ENCODE peak calls at places on chromosomes 2 and 18, in eight cellular contexts. I is right lobe of liver, F is mammary epithelial cell, W is neural progenitor cell, P is esophagus squamous epithelium, C is brain microvascular endothelial cell, G is transverse colon, N is IMR-90. T is an unnamed sample. For H3K27me3 and H3K36me3, the result is how much of the 10 kb centered on the place peaks cover.

GRCh38 chr2:55418072-55418471 is 1.6 kb downstream of the CCDC88A start:
- DNase-seq in I (no peak), F (no peak), W (no peak), P (no peak), C (no peak), G (no peak), N (no peak), T (no peak)

GRCh38 chr2:22999951-23000350 is 385.0 kb upstream of the KLHL29 start:
- DNase-seq in I (no peak), F (no peak), W (no peak), P (no peak), C (peak), G (no peak), N (peak), T (no peak)

GRCh38 chr2:193837368-193837767 is 1642.6 kb upstream of the TMEFF2 start:
- DNase-seq in I (no peak), F (peak), W (no peak), P (no peak), C (no peak), G (no peak), N (no peak), T (no peak)

GRCh38 chr2:188881434-188881833 is 92.7 kb upstream of the COL3A1 start:
- DNase-seq in I (no peak), F (no peak), W (no peak), P (no peak), C (no peak), G (no peak), N (no peak), T (no peak)

GRCh38 chr2:204664708-204665121 is 119.4 kb downstream of the PARD3B start:
- DNase-seq in I (no peak), F (peak), W (no peak), P (no peak), C (peak), G (no peak), N (peak), T (peak)

GRCh38 chr2:172085460-172086159 is at the start of gene DLX1:
- DNase-seq in I (no peak), F (no peak), W (peak), P (no peak), C (no peak), G (no peak), N (no peak), T (no peak)

GRCh38 chr2:107801498-107801897 is 25.2 kb upstream of the RGPD4 start:
- DNase-seq in I (no peak), F (no peak), W (no peak), P (no peak), C (no peak), G (no peak), N (no peak), T (no peak)

GRCh38 chr2:27857417-27858172 is 32.6 kb downstream of the RBKS start:
- DNase-seq in I (no peak), F (peak), W (no peak), P (no peak), C (peak), G (no peak), N (peak), T (peak)

GRCh38 chr2:62741954-62742722 is 36.6 kb downstream of the EHBP1 start:
- DNase-seq in I (no peak), F (no peak), W (no peak), P (no peak), C (peak), G (no peak), N (no peak), T (no peak)

GRCh38 chr2:171986778-171987177 is 13.0 kb upstream of the METAP1D start:
- DNase-seq in I (no peak), F (no peak), W (no peak), P (no peak), C (no peak), G (no peak), N (no peak), T (no peak)

GRCh38 chr2:227374158-227374557 is 4.9 kb downstream of the TM4SF20 start:
- DNase-seq in I (no peak), F (peak), W (no peak), P (no peak), C (no peak), G (no peak), N (peak), T (no peak)

GRCh38 chr2:223056656-223057418 is 4.8 kb downstream of the KCNE4 start:
- DNase-seq in I (no peak), F (no peak), W (no peak), P (no peak), C (no peak), G (no peak), N (peak), T (no peak)

GRCh38 chr2:26846881-26847662 is 860 bp upstream of the DPYSL5 start:
- DNase-seq in I (no peak), F (no peak), W (peak), P (no peak), C (no peak), G (no peak), N (no peak), T (no peak)

GRCh38 chr2:43062058-43062457 is 164.3 kb downstream of the ZFP36L2 start:
- DNase-seq in I (no peak), F (no peak), W (no peak), P (no peak), C (no peak), G (no peak), N (no peak), T (no peak)

DNA sequence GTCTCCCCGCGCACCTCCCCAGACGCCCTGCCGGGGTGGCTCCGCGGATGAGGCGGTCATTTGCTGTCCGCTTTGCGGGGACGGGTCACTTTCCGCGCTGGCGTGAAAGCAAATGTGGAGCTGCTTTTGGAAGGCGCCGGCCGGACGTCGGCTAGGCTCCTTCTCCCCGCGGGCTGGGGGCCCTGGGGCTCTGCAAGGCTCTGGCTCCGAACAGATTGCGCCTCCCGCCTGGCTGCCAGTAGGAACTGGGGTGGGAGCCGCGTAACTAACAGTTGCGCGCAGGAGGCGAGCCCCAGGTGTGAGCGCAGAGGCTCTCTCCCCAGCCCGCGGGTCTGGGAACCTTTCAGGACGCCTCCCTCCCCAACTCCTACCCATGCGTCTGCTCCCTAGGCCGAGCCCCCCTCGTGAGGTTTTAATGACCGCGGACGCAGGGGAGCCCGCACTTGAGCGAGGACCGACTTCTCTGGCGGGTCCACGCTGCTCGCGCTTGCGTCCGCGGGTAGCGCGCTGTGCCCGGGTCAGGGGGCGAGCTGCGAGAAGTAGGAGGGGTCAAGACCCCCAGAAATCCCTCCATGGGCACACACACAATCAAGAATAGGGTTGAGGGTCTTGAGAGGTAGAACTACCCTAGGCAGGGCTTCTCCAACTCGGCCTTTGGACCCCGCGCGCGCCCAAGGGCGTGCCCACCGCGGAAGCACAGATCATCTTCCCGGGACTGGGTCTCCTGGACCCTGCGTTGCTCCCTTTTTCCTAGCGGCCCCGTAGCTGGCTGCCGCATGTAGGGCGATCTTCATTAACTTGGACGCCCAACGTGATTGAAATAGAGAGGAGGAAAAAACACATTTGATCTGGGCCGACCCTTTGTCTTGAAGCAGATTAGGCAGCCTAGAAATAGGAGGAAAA is 146.8 kb downstream of the MEIS1 start:
- DNase-seq in I (no peak), F (no peak), W (peak), P (no peak), C (no peak), G (no peak), N (peak), T (no peak)
- H3K27me3 ChIP-seq in I (under half), F (half or more), W (half or more), P (half or more), C (half or more), G (half or more), N (under half), T (half or more)

DNA sequence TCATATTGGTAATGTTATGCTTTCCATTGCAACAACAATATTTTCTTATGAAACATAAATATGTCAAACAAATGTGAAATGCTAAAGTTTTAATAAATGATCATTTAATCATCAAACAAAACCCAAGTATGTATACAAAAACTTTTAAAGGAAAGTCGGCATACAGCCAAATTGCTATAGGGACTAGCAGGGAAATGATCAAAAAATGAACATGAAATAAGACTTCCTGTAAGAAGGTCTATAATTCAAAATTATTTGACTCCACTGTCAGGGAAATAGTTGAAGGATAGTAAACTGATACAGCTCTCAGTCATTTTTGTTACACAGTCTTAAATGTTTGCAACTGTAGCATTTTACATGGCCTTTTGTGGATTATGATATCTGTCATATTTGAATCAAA is 13.7 kb downstream of the MEIS1 start:
- DNase-seq in I (no peak), F (no peak), W (no peak), P (no peak), C (no peak), G (no peak), N (no peak), T (no peak)
- H3K36me3 ChIP-seq in I (under half), F (under half), W (under half), P (under half), C (under half), G (under half), N (under half), T (under half)

GRCh38 chr2:15532996-15533395 is 28.1 kb downstream of the NBAS start:
- DNase-seq in I (no peak), F (no peak), W (no peak), P (no peak), C (no peak), G (no peak), N (no peak), T (no peak)

GRCh38 chr2:15521782-15522181 is 39.4 kb downstream of the NBAS start:
- DNase-seq in I (no peak), F (no peak), W (no peak), P (no peak), C (peak), G (no peak), N (peak), T (no peak)

GRCh38 chr2:15531095-15531854 is 29.9 kb downstream of the NBAS start:
- DNase-seq in I (no peak), F (no peak), W (no peak), P (no peak), C (no peak), G (no peak), N (no peak), T (no peak)

GRCh38 chr2:15527074-15527739 is 33.9 kb downstream of the NBAS start:
- DNase-seq in I (no peak), F (no peak), W (peak), P (no peak), C (no peak), G (no peak), N (no peak), T (no peak)
- TF ChIP-seq CTCF in I (no peak), F (no peak), W (no peak), P (no peak), C (peak), G (no peak), N (no peak), T (no peak)

GRCh38 chr18:49152885-49153284 is 202.1 kb upstream of the SMAD7 start:
- DNase-seq in I (no peak), F (no peak), W (no peak), P (no peak), C (no peak), G (no peak), N (no peak), T (no peak)
- H3K27me3 ChIP-seq in I (under half), F (under half), W (under half), P (under half), C (under half), G (under half), N (under half), T (under half)